ENCODE peak calls at places on chromosomes 1 and 21, in seven cellular contexts. S, E, Y, N, B, M and P are unnamed samples. For H3K4me1, the result is how much of the 10 kb centered on the place peaks cover.

GRCh38 chr1:17540255-17541001 is 930 bp downstream of the ARHGEF10L start:
- DNase-seq in Y (peak), N (no peak), E (no peak), B (no peak), M (peak), S (no peak), P (peak)

GRCh38 chr1:223820515-223820858 is 25.3 kb downstream of the TP53BP2 start:
- DNase-seq in S (no peak), Y (no peak), M (no peak), N (no peak), B (no peak), E (no peak), P (peak)

GRCh38 chr1:3403388-3404179 is 50.9 kb upstream of the ARHGEF16 start:
- DNase-seq in E (no peak), N (no peak), M (no peak), Y (no peak), S (peak), B (no peak), P (no peak)

GRCh38 chr1:2303016-2303775 is 75.1 kb downstream of the SKI start:
- DNase-seq in E (no peak), S (no peak), B (no peak), Y (no peak), N (no peak), M (no peak), P (no peak)

GRCh38 chr1:19087017-19087736 is 122.9 kb downstream of the UBR4 start:
- DNase-seq in B (no peak), E (no peak), M (peak), N (no peak), Y (no peak), S (no peak), P (no peak)

GRCh38 chr1:151619489-151620093 is 7.7 kb downstream of the SNX27 start:
- DNase-seq in M (peak), Y (no peak), B (no peak), S (no peak), N (no peak), E (peak), P (peak)

GRCh38 chr21:45575993-45576837 is 34.0 kb upstream of the SLC19A1 start:
- DNase-seq in E (no peak), M (no peak), N (no peak), Y (peak), S (no peak), B (no peak), P (no peak)

GRCh38 chr1:54379481-54380284 is 26.5 kb downstream of the SSBP3 start:
- DNase-seq in N (no peak), B (no peak), M (no peak), S (no peak), E (no peak), Y (peak), P (no peak)

GRCh38 chr21:23968722-23969647 is 1638.3 kb downstream of the MRPL39 start:
- DNase-seq in Y (peak), M (peak), S (peak), E (peak), B (peak), N (no peak), P (peak)

GRCh38 chr21:39373634-39374033 is 24.7 kb upstream of the HMGN1 start:
- DNase-seq in E (peak), M (peak), N (no peak), S (peak), Y (peak), B (no peak), P (peak)

GRCh38 chr1:246492611-246493245 is 14.4 kb downstream of the SMYD3 start:
- DNase-seq in S (peak), E (peak), N (peak), M (peak), Y (peak), B (peak), P (peak)

GRCh38 chr1:41240806-41241747 is 1.0 kb downstream of the SCMH1 start:
- DNase-seq in Y (peak), M (peak), E (peak), B (peak), S (peak), N (no peak), P (peak)

GRCh38 chr1:57235782-57236181 is 188.1 kb downstream of the DAB1 start:
- DNase-seq in Y (no peak), M (peak), E (no peak), S (no peak), B (no peak), N (no peak), P (no peak)

GRCh38 chr1:234001817-234002216 is 97.3 kb downstream of the SLC35F3 start:
- DNase-seq in N (no peak), S (no peak), E (peak), B (no peak), M (no peak), Y (no peak), P (no peak)

GRCh38 chr1:219507432-219507831 is 105.5 kb downstream of the ZC3H11B start:
- DNase-seq in N (no peak), B (no peak), E (no peak), M (peak), Y (no peak), S (no peak), P (peak)

GRCh38 chr1:67261646-67262045 is 46.0 kb upstream of the IL12RB2 start:
- DNase-seq in E (no peak), N (no peak), S (peak), B (no peak), Y (no peak), M (peak), P (no peak)

GRCh38 chr1:14733053-14733778 is 134.7 kb downstream of the KAZN start:
- DNase-seq in Y (no peak), B (peak), N (no peak), M (peak), S (peak), E (no peak), P (peak)

GRCh38 chr1:46062651-46063319 is 69.6 kb downstream of the PIK3R3 start:
- DNase-seq in Y (no peak), S (no peak), B (peak), M (peak), N (no peak), E (no peak), P (peak)

GRCh38 chr1:55143686-55144085 is 71.5 kb downstream of the USP24 start:
- DNase-seq in M (peak), B (peak), Y (no peak), S (peak), N (peak), E (peak), P (no peak)

GRCh38 chr1:52629021-52629643 is 3.8 kb upstream of the SHISAL2A start:
- DNase-seq in M (no peak), S (no peak), E (no peak), B (no peak), Y (peak), N (no peak), P (no peak)

DNA sequence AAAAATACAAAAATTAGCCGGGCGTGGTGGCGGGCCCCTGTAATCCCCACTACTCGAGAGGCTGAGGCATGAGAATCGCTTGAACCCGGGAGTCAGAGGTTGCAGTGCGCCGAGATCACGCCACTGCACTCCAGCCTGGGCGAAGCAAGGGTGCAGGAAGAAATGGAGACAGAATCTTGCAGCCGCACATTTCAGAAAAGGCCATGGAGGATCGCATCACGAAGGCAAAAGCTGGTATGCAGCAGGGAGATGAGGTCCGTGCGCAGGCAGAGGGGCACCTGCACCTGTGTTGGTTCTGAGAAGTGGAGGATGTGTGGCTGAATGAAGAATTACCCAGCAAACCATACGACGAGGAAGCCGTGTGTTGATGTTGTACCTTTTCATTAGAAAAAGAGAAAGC is 53.0 kb upstream of the ABCG1 start:
- DNase-seq in Y (no peak), S (no peak), B (no peak), N (no peak), M (no peak), E (no peak), P (no peak)
- H3K4me2 ChIP-seq in Y (no peak), S (no peak), B (no peak), N (no peak), M (no peak), E (no peak), P (no peak)

GRCh38 chr1:37795340-37796110 is 1.9 kb downstream of the MANEAL start:
- DNase-seq in Y (peak), M (peak), N (no peak), E (no peak), B (no peak), S (no peak), P (peak)
- TF ChIP-seq EZH2phosphoT487 in Y (no peak), M (no peak), N (no peak), E (no peak), B (no peak), S (no peak), P (no peak)

GRCh38 chr1:33341190-33341589 is 20.3 kb upstream of the A3GALT2 start:
- DNase-seq in Y (no peak), S (no peak), B (no peak), M (no peak), E (peak), N (no peak), P (no peak)

GRCh38 chr1:33344896-33345295 is 24.0 kb upstream of the A3GALT2 start:
- DNase-seq in E (no peak), B (no peak), N (no peak), S (no peak), M (no peak), Y (no peak), P (peak)

GRCh38 chr1:33339413-33339812 is 18.5 kb upstream of the A3GALT2 start:
- DNase-seq in E (no peak), B (no peak), M (no peak), S (no peak), N (no peak), Y (no peak), P (peak)

GRCh38 chr1:33343539-33343938 is 22.6 kb upstream of the A3GALT2 start:
- DNase-seq in M (no peak), N (no peak), S (no peak), E (no peak), Y (no peak), B (no peak), P (no peak)

DNA sequence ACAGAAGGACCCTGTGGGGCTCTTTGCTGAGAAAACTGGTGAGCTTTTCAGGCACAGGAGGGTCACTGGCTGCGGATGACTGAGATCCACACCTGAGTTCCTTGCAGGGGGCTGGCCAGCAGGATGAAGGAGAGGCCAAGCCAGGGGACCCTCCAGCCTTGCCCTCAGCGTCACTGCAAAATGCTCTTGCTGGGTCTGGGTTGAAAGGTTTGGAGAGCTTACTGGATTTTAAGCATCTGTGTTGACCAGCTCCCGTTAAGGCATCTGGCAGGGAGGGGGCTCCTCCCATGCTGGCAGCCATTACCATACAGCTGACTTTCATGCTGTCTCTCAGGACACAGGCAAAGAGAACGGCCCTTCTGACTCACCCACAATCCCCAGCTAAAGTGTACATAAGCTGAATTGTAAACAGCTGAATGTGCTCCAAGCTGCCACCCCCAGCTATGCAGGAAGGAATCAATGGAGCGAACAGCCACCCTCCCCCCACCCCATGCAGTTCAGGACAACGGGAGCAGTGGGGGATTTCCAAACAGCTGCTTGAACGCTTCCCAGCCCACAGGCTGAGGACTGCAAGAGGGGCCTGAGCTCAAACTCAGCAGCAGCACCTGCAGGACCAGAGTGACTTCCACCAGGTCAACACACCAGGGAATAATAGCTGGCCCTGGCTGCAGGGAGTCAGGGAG is 21.3 kb upstream of the A3GALT2 start:
- DNase-seq in Y (no peak), M (peak), N (no peak), E (peak), B (no peak), S (peak), P (peak)
- H3K4me1 ChIP-seq in Y (half or more), M (half or more), N (under half), E (half or more), B (under half), S (under half), P (half or more)

DNA sequence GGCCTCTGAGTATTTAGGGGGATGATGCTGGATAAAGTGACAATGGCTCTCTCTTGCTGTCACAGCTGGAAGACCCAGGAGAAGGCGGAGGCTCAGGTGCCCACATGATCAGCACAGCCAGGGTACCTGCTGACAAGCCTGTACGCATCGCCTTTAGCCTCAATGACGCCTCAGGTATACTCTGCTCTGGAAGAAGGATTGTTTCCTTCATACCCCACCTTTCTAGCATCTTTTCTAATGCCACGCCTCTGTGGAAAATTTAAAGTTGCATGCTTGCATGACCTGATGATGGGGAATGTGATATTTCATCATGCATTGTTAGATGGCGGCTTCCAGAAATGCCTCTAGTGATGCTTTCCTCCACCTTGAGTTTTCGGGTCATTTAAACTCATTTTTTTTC is 2.8 kb downstream of the MAP3K7CL start:
- DNase-seq in N (no peak), E (no peak), B (no peak), M (no peak), S (no peak), Y (no peak), P (no peak)
- H3K4me2 ChIP-seq in N (no peak), E (no peak), B (no peak), M (no peak), S (no peak), Y (no peak), P (no peak)